ENCODE peak calls at places on chromosomes 4 and X, in seven cellular contexts. One of them, this sample, is unnamed.

GRCh38 chrX:24332868-24333267 is 19.0 kb upstream of the SUPT20HL2 start:
- DNase-seq in A549: no peak
- DNase-seq in IMR-90: no peak
- DNase-seq in PC-3: no peak
- DNase-seq in esophagus muscularis mucosa: no peak
- DNase-seq in spleen: no peak
- DNase-seq in fibroblast of lung: peak
- DNase-seq in this sample: no peak

GRCh38 chr4:2818351-2818939 is 25.2 kb upstream of the ADD1 start:
- DNase-seq in A549: no peak
- DNase-seq in IMR-90: no peak
- DNase-seq in PC-3: no peak
- DNase-seq in esophagus muscularis mucosa: no peak
- DNase-seq in spleen: no peak
- DNase-seq in fibroblast of lung: no peak
- DNase-seq in this sample: no peak

GRCh38 chrX:7132335-7133035 is 15.0 kb upstream of the STS start:
- DNase-seq in A549: peak
- DNase-seq in IMR-90: peak
- DNase-seq in PC-3: peak
- DNase-seq in esophagus muscularis mucosa: no peak
- DNase-seq in spleen: no peak
- DNase-seq in fibroblast of lung: peak
- DNase-seq in this sample: peak

GRCh38 chr4:92163348-92163747 is 140.4 kb upstream of the GRID2 start:
- DNase-seq in A549: no peak
- DNase-seq in IMR-90: peak
- DNase-seq in PC-3: peak
- DNase-seq in esophagus muscularis mucosa: no peak
- DNase-seq in spleen: no peak
- DNase-seq in fibroblast of lung: no peak
- DNase-seq in this sample: no peak

GRCh38 chr4:52866734-52867133 is 4.6 kb downstream of the RASL11B start:
- DNase-seq in A549: no peak
- DNase-seq in IMR-90: no peak
- DNase-seq in PC-3: no peak
- DNase-seq in esophagus muscularis mucosa: no peak
- DNase-seq in spleen: no peak
- DNase-seq in fibroblast of lung: no peak
- DNase-seq in this sample: no peak

GRCh38 chr4:32689520-32689919 is 1969.4 kb downstream of the PCDH7 start:
- DNase-seq in A549: peak
- DNase-seq in IMR-90: no peak
- DNase-seq in PC-3: peak
- DNase-seq in esophagus muscularis mucosa: no peak
- DNase-seq in spleen: no peak
- DNase-seq in fibroblast of lung: peak
- DNase-seq in this sample: peak

GRCh38 chrX:121254336-121254735 is 206.9 kb downstream of the GLUD2 start:
- DNase-seq in A549: no peak
- DNase-seq in IMR-90: no peak
- DNase-seq in PC-3: peak
- DNase-seq in esophagus muscularis mucosa: no peak
- DNase-seq in spleen: no peak
- DNase-seq in fibroblast of lung: no peak
- DNase-seq in this sample: no peak

GRCh38 chr4:147768113-147768512 is 36.2 kb downstream of the ARHGAP10 start:
- DNase-seq in A549: peak
- DNase-seq in IMR-90: peak
- DNase-seq in PC-3: peak
- DNase-seq in esophagus muscularis mucosa: no peak
- DNase-seq in spleen: no peak
- DNase-seq in fibroblast of lung: peak
- DNase-seq in this sample: peak

GRCh38 chr4:161581262-161581661 is 582.5 kb downstream of the FSTL5 start:
- DNase-seq in A549: no peak
- DNase-seq in IMR-90: no peak
- DNase-seq in PC-3: no peak
- DNase-seq in esophagus muscularis mucosa: no peak
- DNase-seq in spleen: no peak
- DNase-seq in fibroblast of lung: peak
- DNase-seq in this sample: no peak

GRCh38 chr4:184416913-184417734 is 57.2 kb downstream of the IRF2 start:
- DNase-seq in A549: no peak
- DNase-seq in IMR-90: peak
- DNase-seq in PC-3: no peak
- DNase-seq in esophagus muscularis mucosa: no peak
- DNase-seq in spleen: no peak
- DNase-seq in fibroblast of lung: no peak
- DNase-seq in this sample: no peak

GRCh38 chrX:119698835-119699234 is 5.9 kb upstream of the SEPTIN6 start:
- DNase-seq in A549: peak
- DNase-seq in IMR-90: peak
- DNase-seq in PC-3: peak
- DNase-seq in esophagus muscularis mucosa: no peak
- DNase-seq in spleen: no peak
- DNase-seq in fibroblast of lung: peak
- DNase-seq in this sample: no peak

GRCh38 chr4:126702747-126703146 is 930.0 kb upstream of the INTU start:
- DNase-seq in A549: no peak
- DNase-seq in IMR-90: no peak
- DNase-seq in PC-3: no peak
- DNase-seq in esophagus muscularis mucosa: no peak
- DNase-seq in spleen: no peak
- DNase-seq in fibroblast of lung: no peak
- DNase-seq in this sample: no peak

GRCh38 chr4:184817494-184818215 is 8.1 kb downstream of the ACSL1 start:
- DNase-seq in A549: no peak
- DNase-seq in IMR-90: no peak
- DNase-seq in PC-3: no peak
- DNase-seq in esophagus muscularis mucosa: no peak
- DNase-seq in spleen: peak
- DNase-seq in fibroblast of lung: no peak
- DNase-seq in this sample: no peak

GRCh38 chr4:74796631-74797030 is 2.3 kb upstream of the BTC start:
- DNase-seq in A549: no peak
- DNase-seq in IMR-90: no peak
- DNase-seq in PC-3: no peak
- DNase-seq in esophagus muscularis mucosa: no peak
- DNase-seq in spleen: no peak
- DNase-seq in fibroblast of lung: no peak
- DNase-seq in this sample: no peak

GRCh38 chrX:11053351-11053750 is 57.8 kb upstream of the HCCS start:
- DNase-seq in A549: no peak
- DNase-seq in IMR-90: peak
- DNase-seq in PC-3: no peak
- DNase-seq in esophagus muscularis mucosa: no peak
- DNase-seq in spleen: no peak
- DNase-seq in fibroblast of lung: no peak
- DNase-seq in this sample: no peak

GRCh38 chr4:109588176-109588575 is 28.1 kb downstream of the MCUB start:
- DNase-seq in A549: no peak
- DNase-seq in IMR-90: no peak
- DNase-seq in PC-3: no peak
- DNase-seq in esophagus muscularis mucosa: no peak
- DNase-seq in spleen: no peak
- DNase-seq in fibroblast of lung: no peak
- DNase-seq in this sample: no peak

GRCh38 chr4:1082215-1083182 is 30.9 kb downstream of the RNF212 start:
- DNase-seq in A549: peak
- DNase-seq in IMR-90: peak
- DNase-seq in PC-3: peak
- DNase-seq in esophagus muscularis mucosa: no peak
- DNase-seq in spleen: no peak
- DNase-seq in fibroblast of lung: peak
- DNase-seq in this sample: peak

GRCh38 chr4:47270226-47270888 is 193.1 kb downstream of the COMMD8 start:
- DNase-seq in A549: no peak
- DNase-seq in IMR-90: peak
- DNase-seq in PC-3: no peak
- DNase-seq in esophagus muscularis mucosa: no peak
- DNase-seq in spleen: no peak
- DNase-seq in fibroblast of lung: no peak
- DNase-seq in this sample: no peak

GRCh38 chr4:96649536-96649935 is 809.6 kb downstream of the PDHA2 start:
- DNase-seq in A549: no peak
- DNase-seq in IMR-90: no peak
- DNase-seq in PC-3: peak
- DNase-seq in esophagus muscularis mucosa: no peak
- DNase-seq in spleen: no peak
- DNase-seq in fibroblast of lung: peak
- DNase-seq in this sample: peak

GRCh38 chr4:6221851-6222760 is 21.8 kb upstream of the JAKMIP1 start:
- DNase-seq in A549: no peak
- DNase-seq in IMR-90: no peak
- DNase-seq in PC-3: no peak
- DNase-seq in esophagus muscularis mucosa: no peak
- DNase-seq in spleen: peak
- DNase-seq in fibroblast of lung: peak
- DNase-seq in this sample: no peak

GRCh38 chrX:12441376-12442128 is 303.3 kb downstream of the FRMPD4 start:
- DNase-seq in A549: no peak
- DNase-seq in IMR-90: peak
- DNase-seq in PC-3: peak
- DNase-seq in esophagus muscularis mucosa: no peak
- DNase-seq in spleen: no peak
- DNase-seq in fibroblast of lung: peak
- DNase-seq in this sample: no peak

GRCh38 chr4:173991321-173991720 is 292.1 kb downstream of the FBXO8 start:
- DNase-seq in A549: no peak
- DNase-seq in IMR-90: no peak
- DNase-seq in PC-3: no peak
- DNase-seq in esophagus muscularis mucosa: no peak
- DNase-seq in spleen: no peak
- DNase-seq in fibroblast of lung: no peak
- DNase-seq in this sample: no peak
- H3K27ac ChIP-seq in A549: no peak
- H3K27ac ChIP-seq in IMR-90: no peak
- H3K27ac ChIP-seq in PC-3: no peak
- H3K27ac ChIP-seq in esophagus muscularis mucosa: peak
- H3K27ac ChIP-seq in spleen: no peak
- H3K27ac ChIP-seq in fibroblast of lung: no peak
- H3K27ac ChIP-seq in this sample: no peak

GRCh38 chrX:34886011-34886410 is 56.6 kb upstream of the FAM47B start:
- DNase-seq in A549: no peak
- DNase-seq in IMR-90: no peak
- DNase-seq in PC-3: no peak
- DNase-seq in esophagus muscularis mucosa: no peak
- DNase-seq in spleen: no peak
- DNase-seq in fibroblast of lung: no peak
- DNase-seq in this sample: no peak

GRCh38 chrX:34880656-34881055 is 61.9 kb upstream of the FAM47B start:
- DNase-seq in A549: no peak
- DNase-seq in IMR-90: peak
- DNase-seq in PC-3: peak
- DNase-seq in esophagus muscularis mucosa: no peak
- DNase-seq in spleen: no peak
- DNase-seq in fibroblast of lung: peak
- DNase-seq in this sample: peak

GRCh38 chrX:34881671-34882070 is 60.9 kb upstream of the FAM47B start:
- DNase-seq in A549: no peak
- DNase-seq in IMR-90: no peak
- DNase-seq in PC-3: no peak
- DNase-seq in esophagus muscularis mucosa: no peak
- DNase-seq in spleen: no peak
- DNase-seq in fibroblast of lung: no peak
- DNase-seq in this sample: peak

GRCh38 chrX:34879876-34880275 is 62.7 kb upstream of the FAM47B start:
- DNase-seq in A549: no peak
- DNase-seq in IMR-90: no peak
- DNase-seq in PC-3: no peak
- DNase-seq in esophagus muscularis mucosa: no peak
- DNase-seq in spleen: no peak
- DNase-seq in fibroblast of lung: no peak
- DNase-seq in this sample: no peak

DNA sequence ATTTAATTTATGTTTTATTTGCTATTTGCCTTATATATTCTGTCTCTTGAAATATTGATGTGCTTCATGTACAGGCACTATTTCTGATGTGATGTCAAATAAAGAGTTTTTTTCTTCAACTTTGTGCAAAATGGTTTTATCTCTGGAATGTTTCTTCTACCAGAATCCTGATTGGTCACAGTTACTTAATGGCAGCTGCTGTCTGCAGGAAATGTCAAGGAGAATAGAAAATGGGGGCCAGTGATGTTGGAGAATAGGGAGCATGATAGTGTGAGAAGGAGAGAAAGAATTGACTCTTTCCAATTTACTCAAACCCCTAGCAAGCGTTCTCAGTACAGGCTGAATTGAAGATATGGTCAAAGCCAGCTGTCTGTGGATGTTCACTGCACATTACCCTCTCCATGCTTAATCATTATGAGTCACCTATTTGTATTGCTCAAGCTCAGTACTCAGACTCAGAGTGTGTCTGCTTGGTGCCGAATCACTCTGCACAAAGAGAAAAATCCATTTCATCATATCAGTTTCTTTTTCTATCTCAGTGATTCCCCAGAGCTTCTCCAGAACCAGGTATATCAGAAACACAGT is 57.8 kb upstream of the FAM47B start:
- DNase-seq in A549: peak
- DNase-seq in IMR-90: peak
- DNase-seq in PC-3: peak
- DNase-seq in esophagus muscularis mucosa: no peak
- DNase-seq in spleen: no peak
- DNase-seq in fibroblast of lung: peak
- DNase-seq in this sample: peak
- H3K27ac ChIP-seq in A549: peak
- H3K27ac ChIP-seq in IMR-90: no peak
- H3K27ac ChIP-seq in PC-3: peak
- H3K27ac ChIP-seq in esophagus muscularis mucosa: no peak
- H3K27ac ChIP-seq in spleen: no peak
- H3K27ac ChIP-seq in fibroblast of lung: no peak
- H3K27ac ChIP-seq in this sample: peak

GRCh38 chrX:64218023-64218422 is 12.4 kb downstream of the ASB12 start:
- DNase-seq in A549: no peak
- DNase-seq in IMR-90: no peak
- DNase-seq in PC-3: no peak
- DNase-seq in esophagus muscularis mucosa: peak
- DNase-seq in spleen: no peak
- DNase-seq in fibroblast of lung: no peak
- DNase-seq in this sample: no peak
- H3K27ac ChIP-seq in A549: no peak
- H3K27ac ChIP-seq in IMR-90: no peak
- H3K27ac ChIP-seq in PC-3: no peak
- H3K27ac ChIP-seq in esophagus muscularis mucosa: no peak
- H3K27ac ChIP-seq in spleen: no peak
- H3K27ac ChIP-seq in fibroblast of lung: no peak
- H3K27ac ChIP-seq in this sample: no peak

GRCh38 chr4:64479338-64479737 is 70.1 kb upstream of the TECRL start:
- DNase-seq in A549: no peak
- DNase-seq in IMR-90: no peak
- DNase-seq in PC-3: no peak
- DNase-seq in esophagus muscularis mucosa: no peak
- DNase-seq in spleen: no peak
- DNase-seq in fibroblast of lung: no peak
- DNase-seq in this sample: no peak

GRCh38 chr4:64477127-64477526 is 67.9 kb upstream of the TECRL start:
- DNase-seq in A549: no peak
- DNase-seq in IMR-90: no peak
- DNase-seq in PC-3: no peak
- DNase-seq in esophagus muscularis mucosa: no peak
- DNase-seq in spleen: no peak
- DNase-seq in fibroblast of lung: no peak
- DNase-seq in this sample: no peak
- H3K27ac ChIP-seq in A549: no peak
- H3K27ac ChIP-seq in IMR-90: no peak
- H3K27ac ChIP-seq in PC-3: no peak
- H3K27ac ChIP-seq in esophagus muscularis mucosa: no peak
- H3K27ac ChIP-seq in spleen: no peak
- H3K27ac ChIP-seq in fibroblast of lung: no peak
- H3K27ac ChIP-seq in this sample: no peak